ENCODE peak calls at places on chromosomes 5 and 9, in six cellular contexts. H, S, P, Y, D and V are unnamed samples.

GRCh38 chr9:81522721-81523551 is 166.4 kb downstream of the TLE1 start:
- DNase-seq in H (peak), S (no peak), P (no peak), Y (no peak), D (no peak), V (no peak)

GRCh38 chr9:96510258-96510657 is 60.3 kb downstream of the HABP4 start:
- DNase-seq in H (no peak), S (no peak), P (no peak), Y (no peak), D (no peak), V (no peak)

GRCh38 chr5:39074009-39074886 is at the start of gene RICTOR:
- DNase-seq in H (no peak), S (peak), P (peak), Y (peak), D (peak), V (peak)

GRCh38 chr9:21744874-21745273 is 57.6 kb upstream of the MTAP start:
- DNase-seq in H (no peak), S (no peak), P (no peak), Y (no peak), D (no peak), V (no peak)

GRCh38 chr5:163460562-163461176 is at the start of gene HMMR:
- DNase-seq in H (no peak), S (no peak), P (no peak), Y (no peak), D (no peak), V (no peak)

GRCh38 chr9:121498487-121499176 is 1.0 kb downstream of the GGTA1 start:
- DNase-seq in H (no peak), S (peak), P (peak), Y (no peak), D (no peak), V (no peak)

GRCh38 chr9:81621785-81622243 is 67.5 kb downstream of the TLE1 start:
- DNase-seq in H (no peak), S (no peak), P (no peak), Y (no peak), D (no peak), V (no peak)

GRCh38 chr5:6377121-6377520 is 1.2 kb downstream of the MED10 start:
- DNase-seq in H (no peak), S (no peak), P (no peak), Y (no peak), D (no peak), V (no peak)

GRCh38 chr5:158410976-158411375 is 552.0 kb upstream of the CLINT1 start:
- DNase-seq in H (no peak), S (no peak), P (no peak), Y (no peak), D (no peak), V (no peak)

GRCh38 chr5:33023649-33024048 is 312.5 kb downstream of the NPR3 start:
- DNase-seq in H (no peak), S (no peak), P (no peak), Y (no peak), D (no peak), V (no peak)

GRCh38 chr5:20570486-20570885 is 582.5 kb upstream of the CDH18 start:
- DNase-seq in H (no peak), S (no peak), P (no peak), Y (no peak), D (no peak), V (no peak)

GRCh38 chr9:16257604-16258003 is 612.9 kb downstream of the BNC2 start:
- DNase-seq in H (no peak), S (no peak), P (no peak), Y (no peak), D (no peak), V (no peak)

GRCh38 chr5:177474094-177474493 is 660 bp upstream of the DBN1 start:
- DNase-seq in H (no peak), S (no peak), P (no peak), Y (no peak), D (no peak), V (no peak)

GRCh38 chr9:122125158-122125890 is 32.2 kb upstream of the TTLL11 start:
- DNase-seq in H (peak), S (peak), P (peak), Y (peak), D (peak), V (peak)

GRCh38 chr5:125005287-125005686 is 258.8 kb upstream of the ZNF608 start:
- DNase-seq in H (no peak), S (no peak), P (no peak), Y (no peak), D (no peak), V (no peak)

GRCh38 chr5:6262651-6263363 is 115.5 kb downstream of the MED10 start:
- DNase-seq in H (no peak), S (no peak), P (no peak), Y (no peak), D (no peak), V (no peak)

GRCh38 chr5:150173154-150173553 is 6.6 kb downstream of the CDX1 start:
- DNase-seq in H (no peak), S (no peak), P (no peak), Y (no peak), D (no peak), V (no peak)

GRCh38 chr5:120655828-120656435 is 191.8 kb downstream of the PRR16 start:
- DNase-seq in H (peak), S (no peak), P (peak), Y (no peak), D (peak), V (no peak)

GRCh38 chr5:172052454-172053236 is 46.2 kb upstream of the FBXW11 start:
- DNase-seq in H (no peak), S (no peak), P (peak), Y (no peak), D (no peak), V (no peak)

GRCh38 chr5:120779674-120780073 is 315.6 kb downstream of the PRR16 start:
- DNase-seq in H (no peak), S (no peak), P (no peak), Y (no peak), D (no peak), V (no peak)

GRCh38 chr5:45795458-45795857 is 99.3 kb upstream of the HCN1 start:
- DNase-seq in H (no peak), S (no peak), P (no peak), Y (no peak), D (no peak), V (no peak)

GRCh38 chr9:35660966-35661413 is 2.9 kb downstream of the CCDC107 start:
- DNase-seq in H (peak), S (peak), P (peak), Y (no peak), D (no peak), V (peak)

GRCh38 chr9:121992571-121993212 is 100.4 kb downstream of the TTLL11 start:
- DNase-seq in H (peak), S (no peak), P (peak), Y (no peak), D (peak), V (peak)

GRCh38 chr5:36090033-36090432 is 23.4 kb upstream of the UGT3A2 start:
- DNase-seq in H (peak), S (no peak), P (no peak), Y (no peak), D (no peak), V (no peak)

GRCh38 chr9:27548055-27548741 is 18.6 kb upstream of the MOB3B start:
- DNase-seq in H (peak), S (no peak), P (no peak), Y (no peak), D (no peak), V (no peak)

GRCh38 chr9:573551-574410 is 267.7 kb upstream of the DMRT1 start:
- DNase-seq in H (no peak), S (no peak), P (no peak), Y (no peak), D (no peak), V (no peak)

GRCh38 chr5:36164461-36164860 is 12.6 kb downstream of the SKP2 start:
- DNase-seq in H (no peak), S (no peak), P (no peak), Y (no peak), D (no peak), V (no peak)

GRCh38 chr5:7606840-7607453 is 211.0 kb downstream of the ADCY2 start:
- DNase-seq in H (no peak), S (no peak), P (no peak), Y (no peak), D (no peak), V (no peak)

GRCh38 chr5:74865293-74865798 is 841 bp downstream of the FAM169A start:
- DNase-seq in H (no peak), S (no peak), P (no peak), Y (no peak), D (no peak), V (no peak)

GRCh38 chr5:96601811-96602244 is 60.3 kb upstream of the CAST start:
- DNase-seq in H (peak), S (no peak), P (peak), Y (no peak), D (peak), V (peak)

GRCh38 chr5:2207966-2208544 is 325.3 kb upstream of the IRX4 start:
- DNase-seq in H (no peak), S (no peak), P (no peak), Y (peak), D (no peak), V (no peak)
- TF ChIP-seq POLR2A in H (no peak), S (no peak), P (no peak), Y (no peak), D (no peak), V (no peak)

DNA sequence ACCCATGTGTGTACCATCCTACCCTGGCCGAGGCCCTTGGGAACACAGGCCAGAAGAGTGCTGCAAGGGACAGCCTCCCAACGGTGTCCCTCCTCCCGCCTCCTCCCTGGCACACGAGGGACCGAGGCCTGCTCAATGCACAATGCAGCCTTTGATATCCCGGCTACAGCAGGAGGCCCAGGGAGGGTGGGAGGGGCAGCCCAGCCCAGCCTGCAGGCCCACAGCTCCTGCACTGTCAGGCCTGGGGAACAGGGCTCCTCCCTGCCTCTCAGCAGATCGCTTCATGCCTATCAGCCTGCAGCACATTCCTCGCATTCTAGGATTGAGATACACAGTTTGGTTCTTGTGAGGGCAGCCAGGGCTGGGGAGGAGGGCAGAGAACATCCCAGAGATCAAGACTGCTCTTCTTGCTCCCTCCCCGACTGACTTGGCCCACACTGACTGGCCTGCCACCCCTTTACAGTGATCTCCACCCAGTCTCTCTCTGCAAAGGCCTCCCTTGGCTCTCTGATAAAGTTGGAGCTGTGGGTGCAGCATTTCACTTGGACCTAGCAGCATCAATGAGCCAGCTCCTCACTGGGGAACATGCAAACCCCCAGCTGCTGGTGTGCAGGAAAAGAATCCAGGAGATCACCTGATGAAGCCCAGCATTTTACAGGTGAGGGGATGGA is at the start of gene SH3TC2:
- DNase-seq in H (peak), S (peak), P (peak), Y (no peak), D (no peak), V (no peak)
- TF ChIP-seq POLR2A in H (no peak), S (no peak), P (no peak), Y (no peak), D (no peak), V (no peak)

DNA sequence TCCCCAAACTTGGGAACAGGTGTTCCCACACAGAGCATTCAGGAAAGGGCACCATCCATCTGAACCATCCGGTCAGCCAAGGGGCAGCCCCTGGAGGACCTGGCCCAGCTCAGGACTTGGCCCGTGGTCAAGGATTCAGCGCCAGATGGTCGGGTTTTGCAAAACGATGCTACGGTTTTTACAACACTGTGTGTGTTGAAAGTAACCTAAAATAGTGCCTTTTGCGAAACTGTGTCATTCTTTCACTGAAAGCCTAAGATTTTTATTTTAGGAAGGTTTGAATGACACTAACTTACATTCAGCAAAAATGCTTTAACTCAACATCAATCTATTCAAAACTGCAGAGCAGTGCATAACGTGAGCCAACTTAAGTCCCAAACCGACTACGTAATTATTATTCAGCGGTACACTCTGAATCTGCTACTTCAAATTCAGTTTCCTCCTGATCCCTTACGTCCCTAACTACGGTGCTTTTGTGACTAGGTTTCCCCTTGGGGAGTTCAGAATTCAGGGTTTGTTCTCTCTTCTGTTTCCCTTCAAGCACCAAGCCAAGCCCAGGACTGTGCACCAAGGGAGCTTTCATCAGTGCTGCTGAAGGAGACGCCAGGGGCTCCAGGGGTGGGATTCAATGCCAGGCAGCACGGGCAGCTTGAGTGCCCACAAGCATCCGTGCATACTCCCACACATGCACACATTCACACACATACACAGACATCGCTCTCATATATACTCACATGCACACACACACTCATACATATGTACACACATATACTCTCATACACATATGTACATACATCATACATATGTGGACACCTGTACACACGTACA is 25.8 kb downstream of the LPCAT1 start:
- DNase-seq in H (no peak), S (no peak), P (no peak), Y (no peak), D (no peak), V (no peak)
- TF ChIP-seq POLR2A in H (no peak), S (no peak), P (no peak), Y (no peak), D (no peak), V (no peak)

GRCh38 chr9:105158020-105158419 is 86.4 kb upstream of the SLC44A1 start:
- DNase-seq in H (no peak), S (no peak), P (no peak), Y (no peak), D (no peak), V (no peak)
- TF ChIP-seq POLR2A in H (no peak), S (no peak), P (no peak), Y (no peak), D (no peak), V (no peak)

GRCh38 chr5:65104831-65105230 is 336.1 kb downstream of the CWC27 start:
- DNase-seq in H (no peak), S (no peak), P (no peak), Y (no peak), D (no peak), V (no peak)

GRCh38 chr5:65103674-65104035 is 334.9 kb downstream of the CWC27 start:
- DNase-seq in H (no peak), S (no peak), P (no peak), Y (no peak), D (no peak), V (no peak)

GRCh38 chr5:65101706-65102105 is 333.0 kb downstream of the CWC27 start:
- DNase-seq in H (no peak), S (no peak), P (no peak), Y (no peak), D (no peak), V (no peak)

GRCh38 chr5:65102501-65102825 is 333.7 kb downstream of the CWC27 start:
- DNase-seq in H (no peak), S (no peak), P (no peak), Y (no peak), D (no peak), V (no peak)

DNA sequence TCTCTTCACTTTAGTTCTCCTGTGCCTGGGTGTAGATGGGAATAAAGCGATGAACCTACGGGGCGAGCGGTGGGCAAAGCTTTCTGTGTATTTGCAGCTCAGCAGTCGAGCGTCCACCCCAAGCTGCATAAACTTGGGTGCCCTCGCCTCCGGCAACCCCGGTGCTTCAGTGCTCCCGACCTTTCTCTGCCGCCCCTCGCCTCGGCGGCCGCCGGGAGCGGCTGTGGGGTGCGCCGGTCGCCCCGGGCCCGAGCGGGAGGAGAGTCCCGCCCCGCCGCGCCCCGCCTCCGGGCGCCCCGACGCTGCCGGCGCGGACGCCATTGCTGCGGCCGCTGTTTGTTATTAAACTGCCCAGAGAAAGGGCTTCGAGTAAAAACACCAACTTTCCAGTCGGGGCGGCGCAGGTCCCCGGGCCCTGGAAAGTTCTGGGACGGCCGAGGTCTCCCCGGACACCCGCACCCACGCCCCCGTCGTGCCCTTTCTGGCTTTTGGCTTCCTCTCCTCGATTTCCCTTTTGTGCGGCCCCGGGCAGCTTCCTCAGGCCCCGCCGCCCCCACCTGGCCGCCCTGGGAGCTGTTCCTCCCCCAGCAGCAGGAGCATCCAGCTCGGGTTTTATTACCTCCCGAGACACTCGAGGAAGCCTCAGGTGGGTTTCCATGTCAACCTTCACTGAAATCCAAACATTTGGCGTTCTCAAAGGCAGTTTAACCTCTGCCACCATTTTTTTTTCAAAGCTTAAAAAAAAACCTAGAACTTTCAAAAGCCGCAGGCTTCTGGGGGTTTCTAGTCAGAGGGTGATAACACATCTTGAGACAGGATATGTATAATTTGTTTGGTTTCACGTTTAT is 334.3 kb downstream of the CWC27 start:
- DNase-seq in H (no peak), S (peak), P (peak), Y (peak), D (no peak), V (peak)
- TF ChIP-seq POLR2A in H (no peak), S (no peak), P (no peak), Y (no peak), D (no peak), V (peak)

GRCh38 chr5:181259974-181260719 is 796 bp downstream of the TRIM52 start:
- DNase-seq in H (no peak), S (peak), P (no peak), Y (no peak), D (no peak), V (no peak)

GRCh38 chr5:181259283-181259682 is 1.7 kb downstream of the TRIM52 start:
- DNase-seq in H (no peak), S (peak), P (no peak), Y (no peak), D (no peak), V (no peak)

GRCh38 chr5:181263633-181264032 is 2.7 kb upstream of the TRIM52 start:
- DNase-seq in H (no peak), S (no peak), P (peak), Y (no peak), D (no peak), V (no peak)

GRCh38 chr5:181260720-181261319 is at the start of gene TRIM52:
- DNase-seq in H (peak), S (peak), P (peak), Y (peak), D (peak), V (peak)

DNA sequence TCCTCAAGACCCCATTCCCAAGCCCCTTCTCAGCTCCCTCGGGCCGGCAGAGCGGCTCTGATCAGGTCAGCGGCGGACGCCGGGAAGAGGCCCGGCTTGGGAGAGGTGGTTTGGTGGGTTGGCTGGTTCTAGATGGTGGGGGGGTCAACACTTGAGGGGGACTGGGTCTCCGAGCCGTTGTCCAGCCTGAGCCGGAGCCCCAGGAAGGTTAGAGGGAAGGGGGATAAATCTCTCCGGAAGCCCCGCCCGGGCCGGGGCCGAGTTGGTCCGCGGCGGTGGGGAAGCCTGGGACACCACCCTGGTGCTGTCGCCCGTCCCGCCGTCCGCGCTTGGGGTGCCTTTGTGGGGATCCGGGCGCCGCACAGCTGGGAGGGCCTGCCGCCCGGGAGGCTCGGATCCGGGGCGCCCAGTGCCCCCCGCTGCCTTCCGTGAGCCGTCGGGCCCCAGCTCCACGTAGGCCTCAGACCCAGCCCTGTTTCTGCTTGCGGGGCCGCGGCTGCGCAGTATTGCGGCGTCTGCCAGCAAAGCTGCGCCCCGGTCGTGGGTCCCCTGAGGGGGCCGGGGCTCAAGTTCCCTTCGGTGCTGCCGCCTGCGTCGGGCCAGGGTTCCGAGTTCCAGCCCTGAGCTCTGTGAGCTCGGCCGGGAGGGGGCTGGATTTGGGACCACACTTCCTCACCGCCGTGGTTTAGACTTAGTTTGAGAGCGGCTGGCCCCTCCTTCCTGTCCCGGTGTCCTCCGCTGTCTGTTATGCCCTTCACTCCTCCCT is 560 bp upstream of the TRIM52 start:
- DNase-seq in H (peak), S (peak), P (peak), Y (no peak), D (peak), V (peak)
- TF ChIP-seq POLR2A in H (peak), S (no peak), P (no peak), Y (peak), D (peak), V (peak)

GRCh38 chr5:91383027-91383955 is at the start of gene ARRDC3:
- DNase-seq in H (peak), S (peak), P (peak), Y (peak), D (peak), V (peak)
- TF ChIP-seq POLR2A in H (peak), S (peak), P (no peak), Y (peak), D (peak), V (peak)